ENCODE peak calls at places on chromosomes 13 and 19, in seven cellular contexts. R is HCT116, M is gastrocnemius medialis, C is endothelial cell of umbilical vein, N is ovary, E is H54, G is uterus. H is an unnamed sample.

GRCh38 chr13:29924482-29924884 is 74.1 kb upstream of the UBL3 start:
- DNase-seq in R (no peak), M (no peak), C (no peak), N (no peak), E (peak), G (no peak), H (peak)

GRCh38 chr13:54599413-54599812 is 1570.8 kb downstream of the OLFM4 start:
- DNase-seq in R (no peak), M (no peak), C (no peak), N (no peak), E (no peak), G (no peak), H (no peak)

GRCh38 chr13:60679131-60679530 is 282.1 kb downstream of the TDRD3 start:
- DNase-seq in R (no peak), M (no peak), C (no peak), N (no peak), E (no peak), G (no peak), H (no peak)

GRCh38 chr13:109114991-109115390 is 485.6 kb downstream of the MYO16 start:
- DNase-seq in R (no peak), M (no peak), C (no peak), N (no peak), E (no peak), G (no peak), H (no peak)

GRCh38 chr19:51242881-51243280 is 8.0 kb upstream of the SIGLECL1 start:
- DNase-seq in R (no peak), M (no peak), C (no peak), N (no peak), E (no peak), G (no peak), H (peak)

GRCh38 chr13:74129500-74130144 is 4.6 kb downstream of the KLF12 start:
- DNase-seq in R (no peak), M (no peak), C (peak), N (no peak), E (no peak), G (no peak), H (no peak)

GRCh38 chr19:49224856-49225255 is 67.3 kb downstream of the TRPM4 start:
- DNase-seq in R (peak), M (no peak), C (peak), N (no peak), E (peak), G (no peak), H (no peak)

GRCh38 chr19:944663-945241 is 18.9 kb downstream of the ARID3A start:
- DNase-seq in R (no peak), M (no peak), C (no peak), N (peak), E (no peak), G (no peak), H (no peak)

GRCh38 chr13:36673838-36674326 is at the start of gene SERTM1:
- DNase-seq in R (no peak), M (no peak), C (peak), N (peak), E (no peak), G (peak), H (no peak)

GRCh38 chr19:10836478-10837325 is 690 bp upstream of the TMED1 start:
- DNase-seq in R (peak), M (peak), C (no peak), N (peak), E (no peak), G (peak), H (no peak)

GRCh38 chr19:38206928-38207327 is 17.1 kb downstream of the DPF1 start:
- DNase-seq in R (no peak), M (no peak), C (no peak), N (no peak), E (no peak), G (no peak), H (no peak)

GRCh38 chr19:55642153-55643002 is 1.1 kb upstream of the ZNF581 start:
- DNase-seq in R (no peak), M (no peak), C (no peak), N (peak), E (peak), G (no peak), H (no peak)

GRCh38 chr13:95233026-95233635 is 68.1 kb downstream of the ABCC4 start:
- DNase-seq in R (no peak), M (no peak), C (no peak), N (no peak), E (no peak), G (no peak), H (no peak)

GRCh38 chr13:40777957-40778235 is 6.9 kb upstream of the MRPS31 start:
- DNase-seq in R (no peak), M (no peak), C (no peak), N (no peak), E (no peak), G (no peak), H (no peak)

GRCh38 chr19:35254341-35255297 is 5.8 kb downstream of the LSR start:
- DNase-seq in R (no peak), M (no peak), C (no peak), N (no peak), E (no peak), G (no peak), H (peak)

GRCh38 chr19:7216373-7216902 is 77.8 kb downstream of the INSR start:
- DNase-seq in R (no peak), M (no peak), C (no peak), N (no peak), E (no peak), G (no peak), H (no peak)

GRCh38 chr19:16301999-16302694 is 22.5 kb upstream of the KLF2 start:
- DNase-seq in R (peak), M (peak), C (peak), N (no peak), E (peak), G (no peak), H (no peak)

GRCh38 chr19:2503521-2504109 is 27.7 kb downstream of the GADD45B start:
- DNase-seq in R (peak), M (no peak), C (no peak), N (no peak), E (peak), G (no peak), H (no peak)

GRCh38 chr19:6772028-6772865 is at the start of gene VAV1:
- DNase-seq in R (no peak), M (no peak), C (no peak), N (no peak), E (no peak), G (no peak), H (no peak)

GRCh38 chr13:75908137-75908536 is 272.0 kb downstream of the LMO7 start:
- DNase-seq in R (no peak), M (peak), C (no peak), N (no peak), E (no peak), G (peak), H (no peak)

GRCh38 chr13:29159871-29160270 is 339.7 kb downstream of the MTUS2 start:
- DNase-seq in R (no peak), M (no peak), C (no peak), N (no peak), E (no peak), G (no peak), H (no peak)

GRCh38 chr13:31945202-31945978 is 86.2 kb upstream of the FRY start:
- DNase-seq in R (no peak), M (peak), C (no peak), N (peak), E (no peak), G (peak), H (no peak)

GRCh38 chr13:105774739-105775460 is 760.6 kb downstream of the EFNB2 start:
- DNase-seq in R (peak), M (no peak), C (peak), N (no peak), E (no peak), G (no peak), H (no peak)

GRCh38 chr13:30388401-30389283 is 33.7 kb upstream of the UBE2L5 start:
- DNase-seq in R (no peak), M (no peak), C (peak), N (peak), E (no peak), G (peak), H (no peak)

GRCh38 chr13:46905249-46905648 is 8.4 kb upstream of the HTR2A start:
- DNase-seq in R (no peak), M (no peak), C (no peak), N (no peak), E (no peak), G (no peak), H (no peak)

GRCh38 chr13:32001392-32001768 is 30.2 kb upstream of the FRY start:
- DNase-seq in R (peak), M (no peak), C (peak), N (no peak), E (peak), G (no peak), H (no peak)

GRCh38 chr19:4246767-4247593 is at the start of gene YJU2:
- DNase-seq in R (peak), M (peak), C (peak), N (peak), E (peak), G (peak), H (peak)
- TF ChIP-seq POLR2A in R (peak), M (peak), C (peak), N (peak), E (no peak), G (peak), H (no peak)

GRCh38 chr19:12400618-12401502 is at the start of gene ZNF799:
- DNase-seq in R (peak), M (peak), C (peak), N (peak), E (peak), G (peak), H (peak)
- TF ChIP-seq POLR2A in R (no peak), M (peak), C (no peak), N (peak), E (peak), G (peak), H (peak)

GRCh38 chr13:26253787-26254582 is at the start of gene CDK8:
- DNase-seq in R (peak), M (peak), C (peak), N (peak), E (peak), G (peak), H (peak)
- TF ChIP-seq POLR2A in R (peak), M (peak), C (no peak), N (no peak), E (peak), G (peak), H (no peak)

GRCh38 chr19:9323919-9324583 is at the start of gene ZNF559:
- DNase-seq in R (peak), M (peak), C (peak), N (peak), E (peak), G (peak), H (peak)
- TF ChIP-seq POLR2A in R (no peak), M (no peak), C (peak), N (no peak), E (peak), G (peak), H (peak)

DNA sequence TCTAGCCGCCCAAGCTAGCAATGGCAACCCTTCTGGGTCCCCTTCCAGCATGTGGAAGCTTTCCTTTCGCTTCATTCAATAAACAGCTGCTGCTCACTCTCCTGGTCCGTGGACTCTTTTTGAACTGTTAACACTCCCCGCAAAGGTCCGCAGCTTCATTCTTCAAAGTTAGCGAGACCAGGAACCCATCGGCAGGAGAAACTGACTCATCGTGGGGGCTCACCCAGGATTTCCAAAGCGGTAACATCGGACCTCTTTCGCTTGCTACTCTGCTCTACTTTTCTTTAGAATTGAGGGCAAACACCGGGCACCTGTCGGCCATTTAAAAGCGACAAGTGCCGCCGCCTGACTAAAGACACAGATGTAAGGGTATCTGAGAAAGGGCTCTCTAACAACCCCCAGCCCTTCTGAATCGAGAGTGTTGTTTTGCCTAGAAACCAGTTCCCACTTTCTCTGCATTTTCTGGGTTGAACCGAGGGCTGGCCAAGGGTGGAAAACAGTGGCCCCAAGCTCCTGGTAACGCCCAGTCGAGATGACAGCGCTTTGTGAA is 5.8 kb downstream of the UBA52 start:
- DNase-seq in R (no peak), M (no peak), C (no peak), N (no peak), E (no peak), G (no peak), H (no peak)
- TF ChIP-seq POLR2A in R (no peak), M (no peak), C (no peak), N (no peak), E (no peak), G (no peak), H (no peak)

DNA sequence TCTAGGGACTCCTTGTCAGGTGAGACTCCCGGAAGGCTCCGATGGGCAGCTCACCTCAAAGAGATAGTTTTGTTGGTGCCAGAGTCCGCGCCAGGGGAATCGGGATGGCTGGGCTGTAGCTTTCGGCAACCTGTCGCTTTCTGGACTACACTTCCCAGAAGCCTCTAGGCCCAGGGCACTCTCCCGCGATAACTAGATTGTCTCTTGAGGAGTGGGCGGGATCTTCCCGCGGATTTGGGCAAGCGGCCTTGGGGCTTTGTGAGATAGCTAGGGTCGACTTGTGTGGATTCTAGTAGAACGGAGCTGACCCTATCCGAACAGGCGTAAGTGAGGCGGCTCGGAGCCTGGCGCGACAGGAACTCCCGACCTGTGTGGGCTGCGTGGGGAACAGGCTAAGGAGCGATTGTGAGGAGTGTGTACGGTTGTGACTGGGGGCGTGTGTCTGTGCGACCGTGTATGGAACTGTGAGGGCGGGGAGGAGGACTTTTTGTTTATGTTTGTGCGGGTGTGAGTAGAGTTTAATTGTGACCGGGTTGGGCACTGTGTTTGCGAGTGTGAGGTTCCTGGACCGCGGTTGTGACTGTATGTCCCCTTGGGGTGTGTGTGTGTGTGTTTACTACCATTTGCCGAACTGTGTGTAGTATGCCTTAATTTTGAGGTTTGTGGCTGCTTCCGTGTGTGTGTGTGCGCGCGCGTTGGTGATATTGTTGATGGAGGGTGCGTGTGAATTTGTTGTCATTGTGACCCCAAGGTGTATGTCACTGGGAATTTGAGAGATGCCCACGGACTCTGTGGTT is at the start of gene ZNF345:
- DNase-seq in R (no peak), M (peak), C (peak), N (peak), E (peak), G (peak), H (no peak)
- TF ChIP-seq POLR2A in R (no peak), M (peak), C (peak), N (peak), E (peak), G (peak), H (no peak)

GRCh38 chr19:58350001-58350801 is 3.1 kb downstream of the A1BG start:
- DNase-seq in R (no peak), M (no peak), C (no peak), N (peak), E (no peak), G (no peak), H (no peak)

GRCh38 chr19:58350871-58351557 is 2.3 kb downstream of the A1BG start:
- DNase-seq in R (no peak), M (no peak), C (no peak), N (no peak), E (no peak), G (no peak), H (no peak)

GRCh38 chr19:58349590-58349989 is 3.7 kb downstream of the A1BG start:
- DNase-seq in R (no peak), M (no peak), C (no peak), N (no peak), E (no peak), G (no peak), H (no peak)

GRCh38 chr19:58345558-58345957 is 7.7 kb downstream of the A1BG start:
- DNase-seq in R (no peak), M (no peak), C (no peak), N (no peak), E (no peak), G (no peak), H (no peak)

DNA sequence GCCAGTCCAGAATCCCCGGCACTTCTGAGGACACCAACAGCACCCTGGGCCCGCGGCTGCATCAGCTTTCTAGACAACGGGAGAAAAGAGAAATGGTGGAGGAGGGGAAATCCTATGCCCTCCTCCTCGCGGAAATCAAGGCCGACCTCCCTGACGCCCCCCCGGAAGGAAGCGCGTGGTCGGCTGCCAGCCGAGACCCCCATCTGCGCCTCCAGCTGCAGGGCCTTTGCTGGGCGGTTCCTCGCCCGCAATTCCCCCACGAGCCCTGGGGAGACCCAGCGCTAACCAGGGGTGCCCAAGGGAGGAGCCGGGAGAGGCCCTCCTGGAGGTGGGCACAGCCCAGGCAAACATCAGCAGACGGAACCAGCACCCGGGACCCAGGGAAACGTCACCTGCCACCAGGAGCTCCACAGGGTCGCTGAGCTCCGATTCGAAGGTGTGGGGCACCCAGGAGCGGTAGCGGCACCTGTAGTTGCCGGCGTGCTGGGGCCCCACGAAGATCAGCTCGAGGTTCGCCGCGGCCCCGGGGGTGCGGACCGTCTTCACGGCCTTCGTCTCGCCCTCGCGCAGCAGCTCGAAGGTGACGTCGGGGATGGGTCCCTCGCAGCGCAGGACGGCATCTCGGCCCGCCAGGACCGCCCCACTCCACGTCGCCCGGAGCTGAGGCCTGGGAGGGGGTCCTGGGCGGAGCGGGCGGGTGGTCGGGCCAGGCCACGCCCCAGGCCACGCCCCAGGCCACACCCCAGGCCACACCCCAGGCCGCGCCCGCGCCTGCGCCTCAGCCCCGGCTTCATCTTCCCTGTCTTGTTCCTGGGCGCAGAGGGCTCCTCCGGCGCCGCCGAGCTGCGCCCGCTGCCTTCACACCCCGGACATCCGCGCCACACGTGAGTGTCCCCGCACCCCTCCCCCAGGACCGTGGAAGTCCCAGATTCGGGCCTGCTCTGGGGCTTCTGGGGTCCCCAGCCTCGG is 6.0 kb downstream of the A1BG start:
- DNase-seq in R (no peak), M (no peak), C (peak), N (peak), E (peak), G (peak), H (no peak)
- TF ChIP-seq POLR2A in R (no peak), M (no peak), C (no peak), N (no peak), E (peak), G (peak), H (peak)